ENCODE peak calls at places on chromosomes 7 and 10, in seven cellular contexts. One of them, this sample, is unnamed.

GRCh38 chr7:141700848-141701371 is 1.1 kb downstream of the DENND11 start:
- DNase-seq in adrenal gland: no peak
- DNase-seq in GM23338: peak
- DNase-seq in bronchial epithelial cell: no peak
- DNase-seq in esophagus squamous epithelium: no peak
- DNase-seq in lower leg skin: no peak
- DNase-seq in choroid plexus epithelial cell: peak
- DNase-seq in this sample: no peak

GRCh38 chr10:97063983-97064837 is 121.5 kb downstream of the SLIT1 start:
- DNase-seq in choroid plexus epithelial cell: no peak
- DNase-seq in GM23338: no peak
- DNase-seq in esophagus squamous epithelium: no peak
- DNase-seq in lower leg skin: no peak
- DNase-seq in bronchial epithelial cell: no peak
- DNase-seq in adrenal gland: no peak
- DNase-seq in this sample: no peak

GRCh38 chr10:48659790-48660189 is 24.9 kb upstream of the WDFY4 start:
- DNase-seq in lower leg skin: no peak
- DNase-seq in bronchial epithelial cell: no peak
- DNase-seq in esophagus squamous epithelium: no peak
- DNase-seq in choroid plexus epithelial cell: peak
- DNase-seq in adrenal gland: no peak
- DNase-seq in GM23338: peak
- DNase-seq in this sample: no peak

GRCh38 chr7:137146996-137147720 is 196.4 kb downstream of the PTN start:
- DNase-seq in GM23338: no peak
- DNase-seq in lower leg skin: no peak
- DNase-seq in adrenal gland: no peak
- DNase-seq in choroid plexus epithelial cell: peak
- DNase-seq in esophagus squamous epithelium: no peak
- DNase-seq in bronchial epithelial cell: no peak
- DNase-seq in this sample: no peak

GRCh38 chr10:118017850-118018249 is 28.9 kb downstream of the RAB11FIP2 start:
- DNase-seq in esophagus squamous epithelium: no peak
- DNase-seq in adrenal gland: no peak
- DNase-seq in bronchial epithelial cell: peak
- DNase-seq in choroid plexus epithelial cell: no peak
- DNase-seq in lower leg skin: no peak
- DNase-seq in GM23338: peak
- DNase-seq in this sample: no peak

GRCh38 chr10:79400567-79401004 is 44.8 kb downstream of the ZCCHC24 start:
- DNase-seq in bronchial epithelial cell: peak
- DNase-seq in choroid plexus epithelial cell: peak
- DNase-seq in lower leg skin: no peak
- DNase-seq in adrenal gland: peak
- DNase-seq in GM23338: peak
- DNase-seq in esophagus squamous epithelium: no peak
- DNase-seq in this sample: peak

GRCh38 chr10:1550291-1550595 is 187.1 kb downstream of the ADARB2 start:
- DNase-seq in esophagus squamous epithelium: no peak
- DNase-seq in GM23338: no peak
- DNase-seq in lower leg skin: no peak
- DNase-seq in adrenal gland: no peak
- DNase-seq in choroid plexus epithelial cell: no peak
- DNase-seq in bronchial epithelial cell: no peak
- DNase-seq in this sample: no peak

GRCh38 chr7:70894799-70895198 is 237.1 kb upstream of the GALNT17 start:
- DNase-seq in GM23338: peak
- DNase-seq in lower leg skin: no peak
- DNase-seq in esophagus squamous epithelium: no peak
- DNase-seq in bronchial epithelial cell: no peak
- DNase-seq in choroid plexus epithelial cell: no peak
- DNase-seq in adrenal gland: no peak
- DNase-seq in this sample: no peak

GRCh38 chr7:32102432-32102851 is 32.2 kb upstream of the PDE1C start:
- DNase-seq in esophagus squamous epithelium: no peak
- DNase-seq in lower leg skin: no peak
- DNase-seq in choroid plexus epithelial cell: no peak
- DNase-seq in bronchial epithelial cell: no peak
- DNase-seq in adrenal gland: no peak
- DNase-seq in GM23338: no peak
- DNase-seq in this sample: no peak

GRCh38 chr7:5681423-5681822 is 100.0 kb downstream of the RNF216 start:
- DNase-seq in lower leg skin: no peak
- DNase-seq in choroid plexus epithelial cell: no peak
- DNase-seq in bronchial epithelial cell: no peak
- DNase-seq in GM23338: no peak
- DNase-seq in adrenal gland: no peak
- DNase-seq in esophagus squamous epithelium: no peak
- DNase-seq in this sample: no peak

GRCh38 chr7:151076863-151077704 is 3.5 kb downstream of the FASTK start:
- DNase-seq in lower leg skin: no peak
- DNase-seq in bronchial epithelial cell: no peak
- DNase-seq in adrenal gland: peak
- DNase-seq in esophagus squamous epithelium: no peak
- DNase-seq in choroid plexus epithelial cell: no peak
- DNase-seq in GM23338: peak
- DNase-seq in this sample: peak

GRCh38 chr7:23247101-23247601 is 576 bp downstream of the GPNMB start:
- DNase-seq in choroid plexus epithelial cell: peak
- DNase-seq in bronchial epithelial cell: no peak
- DNase-seq in GM23338: peak
- DNase-seq in esophagus squamous epithelium: no peak
- DNase-seq in adrenal gland: no peak
- DNase-seq in lower leg skin: no peak
- DNase-seq in this sample: no peak

GRCh38 chr7:22150221-22150620 is 204.5 kb upstream of the CDCA7L start:
- DNase-seq in bronchial epithelial cell: no peak
- DNase-seq in choroid plexus epithelial cell: peak
- DNase-seq in esophagus squamous epithelium: no peak
- DNase-seq in adrenal gland: no peak
- DNase-seq in GM23338: no peak
- DNase-seq in lower leg skin: no peak
- DNase-seq in this sample: no peak

GRCh38 chr7:138837627-138838026 is 39.6 kb upstream of the ATP6V0A4 start:
- DNase-seq in adrenal gland: peak
- DNase-seq in esophagus squamous epithelium: no peak
- DNase-seq in bronchial epithelial cell: peak
- DNase-seq in GM23338: no peak
- DNase-seq in choroid plexus epithelial cell: peak
- DNase-seq in lower leg skin: no peak
- DNase-seq in this sample: no peak

GRCh38 chr7:10239643-10240345 is 733.9 kb upstream of the PHF14 start:
- DNase-seq in GM23338: no peak
- DNase-seq in choroid plexus epithelial cell: no peak
- DNase-seq in bronchial epithelial cell: no peak
- DNase-seq in esophagus squamous epithelium: no peak
- DNase-seq in adrenal gland: no peak
- DNase-seq in lower leg skin: no peak
- DNase-seq in this sample: no peak

GRCh38 chr7:101588131-101588935 is 40.8 kb downstream of the MYL10 start:
- DNase-seq in adrenal gland: no peak
- DNase-seq in choroid plexus epithelial cell: no peak
- DNase-seq in esophagus squamous epithelium: no peak
- DNase-seq in bronchial epithelial cell: no peak
- DNase-seq in GM23338: no peak
- DNase-seq in lower leg skin: peak
- DNase-seq in this sample: peak

GRCh38 chr7:46725136-46725535 is 804.1 kb upstream of the IGFBP3 start:
- DNase-seq in choroid plexus epithelial cell: peak
- DNase-seq in adrenal gland: no peak
- DNase-seq in lower leg skin: no peak
- DNase-seq in esophagus squamous epithelium: no peak
- DNase-seq in GM23338: no peak
- DNase-seq in bronchial epithelial cell: no peak
- DNase-seq in this sample: no peak

GRCh38 chr10:30553625-30554442 is 75.7 kb downstream of the LYZL2 start:
- DNase-seq in choroid plexus epithelial cell: peak
- DNase-seq in lower leg skin: peak
- DNase-seq in bronchial epithelial cell: no peak
- DNase-seq in adrenal gland: peak
- DNase-seq in GM23338: peak
- DNase-seq in esophagus squamous epithelium: no peak
- DNase-seq in this sample: no peak

GRCh38 chr10:25642736-25643135 is 291.3 kb upstream of the MYO3A start:
- DNase-seq in GM23338: no peak
- DNase-seq in lower leg skin: no peak
- DNase-seq in bronchial epithelial cell: no peak
- DNase-seq in choroid plexus epithelial cell: no peak
- DNase-seq in esophagus squamous epithelium: no peak
- DNase-seq in adrenal gland: no peak
- DNase-seq in this sample: no peak

GRCh38 chr10:25641576-25641975 is 292.5 kb upstream of the MYO3A start:
- DNase-seq in esophagus squamous epithelium: no peak
- DNase-seq in bronchial epithelial cell: no peak
- DNase-seq in lower leg skin: no peak
- DNase-seq in choroid plexus epithelial cell: no peak
- DNase-seq in GM23338: no peak
- DNase-seq in adrenal gland: no peak
- DNase-seq in this sample: no peak

DNA sequence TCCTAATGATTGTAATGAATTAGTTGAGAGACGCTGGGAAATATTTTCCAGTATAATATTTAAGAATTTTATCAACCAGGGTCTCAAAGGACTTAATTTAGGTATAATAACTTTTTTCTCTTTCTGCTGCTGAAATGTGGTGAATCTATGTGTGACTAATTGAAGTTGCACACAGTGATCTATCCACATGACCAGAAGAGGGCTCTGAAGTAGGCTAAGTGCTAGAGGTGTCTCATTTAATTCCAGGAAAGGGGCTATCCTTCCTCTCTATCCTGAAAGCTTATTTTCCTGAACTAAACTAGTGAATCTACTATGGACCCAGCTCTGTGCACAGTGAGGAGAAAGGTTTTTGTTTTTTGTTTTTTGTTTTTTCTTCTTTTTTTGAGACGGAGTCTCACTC is 294.4 kb upstream of the MYO3A start:
- DNase-seq in adrenal gland: no peak
- DNase-seq in lower leg skin: no peak
- DNase-seq in GM23338: no peak
- DNase-seq in bronchial epithelial cell: no peak
- DNase-seq in choroid plexus epithelial cell: peak
- DNase-seq in esophagus squamous epithelium: no peak
- DNase-seq in this sample: no peak
- TF ChIP-seq CTCF in adrenal gland: no peak
- TF ChIP-seq CTCF in lower leg skin: no peak
- TF ChIP-seq CTCF in GM23338: peak
- TF ChIP-seq CTCF in bronchial epithelial cell: no peak
- TF ChIP-seq CTCF in choroid plexus epithelial cell: peak
- TF ChIP-seq CTCF in esophagus squamous epithelium: no peak
- TF ChIP-seq CTCF in this sample: no peak

DNA sequence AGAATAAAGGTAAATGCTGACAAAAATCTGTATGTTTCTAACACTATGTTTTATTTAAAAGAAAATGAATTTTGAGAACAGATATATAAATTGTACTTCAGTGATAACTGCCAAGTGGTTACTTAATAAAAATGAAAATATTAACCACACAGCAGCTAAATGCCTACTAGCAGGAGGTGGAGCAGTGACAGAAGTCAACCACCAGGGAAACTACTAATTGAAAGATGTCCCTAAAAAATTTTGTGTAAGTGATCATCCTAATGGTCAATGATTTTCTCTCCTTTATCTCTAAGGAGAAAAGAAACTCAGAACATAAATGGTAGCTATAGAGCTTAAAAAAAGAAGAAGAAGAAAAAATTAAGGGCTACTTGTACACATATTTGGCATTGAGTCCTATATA is 22.9 kb downstream of the WNT16 start:
- DNase-seq in lower leg skin: no peak
- DNase-seq in bronchial epithelial cell: no peak
- DNase-seq in choroid plexus epithelial cell: no peak
- DNase-seq in GM23338: no peak
- DNase-seq in esophagus squamous epithelium: no peak
- DNase-seq in adrenal gland: no peak
- DNase-seq in this sample: no peak
- TF ChIP-seq CTCF in lower leg skin: no peak
- TF ChIP-seq CTCF in bronchial epithelial cell: no peak
- TF ChIP-seq CTCF in choroid plexus epithelial cell: peak
- TF ChIP-seq CTCF in GM23338: no peak
- TF ChIP-seq CTCF in esophagus squamous epithelium: peak
- TF ChIP-seq CTCF in adrenal gland: no peak
- TF ChIP-seq CTCF in this sample: no peak

DNA sequence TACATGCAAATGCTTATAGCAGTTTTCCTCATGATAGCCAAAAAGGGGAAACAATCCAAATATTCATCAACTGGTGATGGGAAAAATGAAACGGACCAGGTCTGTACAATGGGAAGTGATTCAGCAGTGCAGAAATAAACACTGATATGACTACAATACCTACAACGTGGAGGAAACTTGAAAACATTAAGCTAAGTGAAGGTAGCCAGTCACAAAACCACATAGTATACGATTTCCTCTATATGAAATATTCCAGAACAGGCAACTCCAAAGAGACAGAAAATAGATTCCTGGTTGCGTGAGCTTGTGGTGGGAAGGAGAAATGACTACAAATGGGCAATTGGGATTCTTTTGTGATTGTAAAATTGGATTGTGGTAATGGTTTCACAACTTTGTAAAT is 263.1 kb upstream of the PITRM1 start:
- DNase-seq in bronchial epithelial cell: peak
- DNase-seq in choroid plexus epithelial cell: no peak
- DNase-seq in GM23338: no peak
- DNase-seq in lower leg skin: no peak
- DNase-seq in adrenal gland: no peak
- DNase-seq in esophagus squamous epithelium: no peak
- DNase-seq in this sample: no peak
- TF ChIP-seq CTCF in bronchial epithelial cell: no peak
- TF ChIP-seq CTCF in choroid plexus epithelial cell: no peak
- TF ChIP-seq CTCF in GM23338: no peak
- TF ChIP-seq CTCF in lower leg skin: no peak
- TF ChIP-seq CTCF in adrenal gland: no peak
- TF ChIP-seq CTCF in esophagus squamous epithelium: no peak
- TF ChIP-seq CTCF in this sample: no peak

DNA sequence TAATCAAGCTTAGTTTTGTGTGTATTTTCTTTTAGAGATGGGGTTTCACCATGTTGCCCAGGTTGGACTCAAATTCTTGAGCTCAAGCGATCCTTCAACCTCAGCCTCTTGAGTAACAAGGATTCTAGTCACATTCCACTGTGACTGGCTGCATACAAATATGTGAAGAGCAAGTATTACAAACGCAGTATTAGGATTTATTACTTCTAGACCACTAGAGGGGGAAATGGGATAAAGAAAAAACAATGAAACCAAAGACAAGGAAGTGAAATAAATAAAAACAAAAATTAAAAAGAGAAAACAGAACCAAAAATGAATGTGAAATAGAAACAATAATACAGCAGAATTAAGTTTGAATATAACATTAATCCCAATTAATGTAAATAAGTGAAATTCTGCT is 308.7 kb downstream of the ANKRD30A start:
- DNase-seq in adrenal gland: no peak
- DNase-seq in bronchial epithelial cell: peak
- DNase-seq in GM23338: no peak
- DNase-seq in esophagus squamous epithelium: no peak
- DNase-seq in lower leg skin: no peak
- DNase-seq in choroid plexus epithelial cell: peak
- DNase-seq in this sample: peak
- TF ChIP-seq CTCF in adrenal gland: peak
- TF ChIP-seq CTCF in bronchial epithelial cell: no peak
- TF ChIP-seq CTCF in GM23338: no peak
- TF ChIP-seq CTCF in esophagus squamous epithelium: no peak
- TF ChIP-seq CTCF in lower leg skin: no peak
- TF ChIP-seq CTCF in choroid plexus epithelial cell: no peak
- TF ChIP-seq CTCF in this sample: peak

GRCh38 chr7:44735403-44736165 is 13.1 kb upstream of the ZMIZ2 start:
- DNase-seq in bronchial epithelial cell: peak
- DNase-seq in choroid plexus epithelial cell: peak
- DNase-seq in esophagus squamous epithelium: no peak
- DNase-seq in adrenal gland: no peak
- DNase-seq in GM23338: no peak
- DNase-seq in lower leg skin: no peak
- DNase-seq in this sample: no peak
- TF ChIP-seq CTCF in bronchial epithelial cell: no peak
- TF ChIP-seq CTCF in choroid plexus epithelial cell: no peak
- TF ChIP-seq CTCF in esophagus squamous epithelium: no peak
- TF ChIP-seq CTCF in adrenal gland: no peak
- TF ChIP-seq CTCF in GM23338: no peak
- TF ChIP-seq CTCF in lower leg skin: no peak
- TF ChIP-seq CTCF in this sample: no peak